ENCODE peak calls at places on chromosome 1, in six cellular contexts. W is NCI-H1105, O is cardiac septum, F is GM23248, D is activated gamma-delta T cell treated with Interleukin-2 at 50 U/mL for 16 hours, A is astrocyte of the spinal cord. G is an unnamed sample.

GRCh38 chr1:178534137-178534868 is 21.4 kb downstream of the TEX35 start:
- DNase-seq in W (no peak), O (no peak), F (no peak), D (no peak), A (no peak), G (no peak)

GRCh38 chr1:27556781-27557595 is 47.0 kb downstream of the AHDC1 start:
- DNase-seq in W (peak), O (peak), F (peak), D (peak), A (peak), G (peak)

GRCh38 chr1:162159515-162159914 is 90.0 kb downstream of the NOS1AP start:
- DNase-seq in W (peak), O (no peak), F (no peak), D (no peak), A (no peak), G (no peak)

GRCh38 chr1:43238104-43238503 is 31.7 kb upstream of the TMEM125 start:
- DNase-seq in W (peak), O (no peak), F (peak), D (no peak), A (peak), G (peak)

GRCh38 chr1:226162898-226163297 is 23.6 kb downstream of the ACBD3 start:
- DNase-seq in W (no peak), O (no peak), F (no peak), D (no peak), A (no peak), G (no peak)

GRCh38 chr1:30731806-30732276 is 8.5 kb upstream of the MATN1 start:
- DNase-seq in W (no peak), O (no peak), F (peak), D (no peak), A (no peak), G (no peak)

GRCh38 chr1:20785907-20786309 is 1.2 kb downstream of the HP1BP3 start:
- DNase-seq in W (no peak), O (no peak), F (peak), D (peak), A (peak), G (no peak)

GRCh38 chr1:68293609-68294353 is 61.5 kb upstream of the WLS start:
- DNase-seq in W (no peak), O (no peak), F (peak), D (no peak), A (peak), G (no peak)

GRCh38 chr1:53365405-53366063 is 37.7 kb upstream of the LRP8 start:
- DNase-seq in W (no peak), O (peak), F (no peak), D (no peak), A (no peak), G (no peak)

G was measured in psoas muscle.